ENCODE peak calls at places on chromosomes 4 and X, in four cellular contexts. One of them, this sample, is unnamed.

GRCh38 chrX:49754238-49754857 is 58.6 kb upstream of the PAGE1 start:
- DNase-seq in mesenchymal stem cell: peak; percentile 19
- DNase-seq in sigmoid colon: peak; percentile 64
- DNase-seq in suprapubic skin: no peak
- DNase-seq in this sample: peak; percentile 12

GRCh38 chr4:85092536-85092935 is 126.0 kb upstream of the WDFY3 start:
- DNase-seq in mesenchymal stem cell: no peak
- DNase-seq in sigmoid colon: no peak
- DNase-seq in suprapubic skin: no peak
- DNase-seq in this sample: no peak

GRCh38 chr4:37644962-37645361 is 41.2 kb downstream of the RELL1 start:
- DNase-seq in mesenchymal stem cell: no peak
- DNase-seq in sigmoid colon: no peak
- DNase-seq in suprapubic skin: no peak
- DNase-seq in this sample: no peak

GRCh38 chr4:148229798-148230197 is 212.4 kb downstream of the NR3C2 start:
- DNase-seq in mesenchymal stem cell: no peak
- DNase-seq in sigmoid colon: no peak
- DNase-seq in suprapubic skin: no peak
- DNase-seq in this sample: no peak

GRCh38 chr4:6227412-6228157 is 27.2 kb upstream of the JAKMIP1 start:
- DNase-seq in mesenchymal stem cell: no peak
- DNase-seq in sigmoid colon: peak; percentile 52
- DNase-seq in suprapubic skin: no peak
- DNase-seq in this sample: no peak

GRCh38 chr4:19930742-19931141 is 321.0 kb upstream of the SLIT2 start:
- DNase-seq in mesenchymal stem cell: no peak
- DNase-seq in sigmoid colon: no peak
- DNase-seq in suprapubic skin: no peak
- DNase-seq in this sample: no peak

GRCh38 chrX:129693343-129693742 is 38.6 kb upstream of the APLN start:
- DNase-seq in mesenchymal stem cell: no peak
- DNase-seq in sigmoid colon: no peak
- DNase-seq in suprapubic skin: no peak
- DNase-seq in this sample: no peak

GRCh38 chr4:120070191-120070590 is 3.5 kb upstream of the MAD2L1 start:
- DNase-seq in mesenchymal stem cell: no peak
- DNase-seq in sigmoid colon: no peak
- DNase-seq in suprapubic skin: no peak
- DNase-seq in this sample: peak; percentile 83

GRCh38 chr4:932713-933070 is 432 bp downstream of the TMEM175 start:
- DNase-seq in mesenchymal stem cell: peak; percentile 74
- DNase-seq in sigmoid colon: no peak
- DNase-seq in suprapubic skin: no peak
- DNase-seq in this sample: no peak

GRCh38 chr4:5969336-5969735 is 48.9 kb downstream of the C4orf50 start:
- DNase-seq in mesenchymal stem cell: no peak
- DNase-seq in sigmoid colon: peak; percentile 34
- DNase-seq in suprapubic skin: no peak
- DNase-seq in this sample: no peak

GRCh38 chr4:16437836-16438235 is 211.6 kb upstream of the TAPT1 start:
- DNase-seq in mesenchymal stem cell: no peak
- DNase-seq in sigmoid colon: no peak
- DNase-seq in suprapubic skin: no peak
- DNase-seq in this sample: no peak

GRCh38 chr4:148214529-148215166 is 227.6 kb downstream of the NR3C2 start:
- DNase-seq in mesenchymal stem cell: no peak
- DNase-seq in sigmoid colon: peak; percentile 80
- DNase-seq in suprapubic skin: peak; percentile 65
- DNase-seq in this sample: peak; percentile 19

GRCh38 chr4:186105721-186106335 is 1.3 kb downstream of the FAM149A start:
- DNase-seq in mesenchymal stem cell: peak; percentile 51
- DNase-seq in sigmoid colon: no peak
- DNase-seq in suprapubic skin: no peak
- DNase-seq in this sample: no peak

GRCh38 chrX:1321689-1322088 is 14.9 kb upstream of the IL3RA start:
- DNase-seq in mesenchymal stem cell: no peak
- DNase-seq in sigmoid colon: no peak
- DNase-seq in suprapubic skin: no peak
- DNase-seq in this sample: no peak

GRCh38 chrX:102651968-102652744 is 873 bp downstream of the GPRASP1 start:
- DNase-seq in mesenchymal stem cell: peak; percentile 62
- DNase-seq in sigmoid colon: peak; percentile 83
- DNase-seq in suprapubic skin: no peak
- DNase-seq in this sample: peak; percentile 23

GRCh38 chrX:111101580-111101979 is 5.6 kb downstream of the PAK3 start:
- DNase-seq in mesenchymal stem cell: no peak
- DNase-seq in sigmoid colon: no peak
- DNase-seq in suprapubic skin: no peak
- DNase-seq in this sample: no peak

GRCh38 chr4:15396157-15396800 is 31.6 kb upstream of the C1QTNF7 start:
- DNase-seq in mesenchymal stem cell: peak; percentile 50
- DNase-seq in sigmoid colon: no peak
- DNase-seq in suprapubic skin: no peak
- DNase-seq in this sample: no peak

GRCh38 chr4:8703857-8704495 is 111.4 kb downstream of the CPZ start:
- DNase-seq in mesenchymal stem cell: no peak
- DNase-seq in sigmoid colon: peak; percentile 20
- DNase-seq in suprapubic skin: peak; percentile 40
- DNase-seq in this sample: no peak
- H3K27me3 ChIP-seq in mesenchymal stem cell: no peaks in the 10 kb centered on the region
- H3K27me3 ChIP-seq in sigmoid colon: no peaks in the 10 kb centered on the region
- H3K27me3 ChIP-seq in suprapubic skin: peaks cover 71% of the 10 kb centered on the region
- H3K27me3 ChIP-seq in this sample: no peaks in the 10 kb centered on the region

DNA sequence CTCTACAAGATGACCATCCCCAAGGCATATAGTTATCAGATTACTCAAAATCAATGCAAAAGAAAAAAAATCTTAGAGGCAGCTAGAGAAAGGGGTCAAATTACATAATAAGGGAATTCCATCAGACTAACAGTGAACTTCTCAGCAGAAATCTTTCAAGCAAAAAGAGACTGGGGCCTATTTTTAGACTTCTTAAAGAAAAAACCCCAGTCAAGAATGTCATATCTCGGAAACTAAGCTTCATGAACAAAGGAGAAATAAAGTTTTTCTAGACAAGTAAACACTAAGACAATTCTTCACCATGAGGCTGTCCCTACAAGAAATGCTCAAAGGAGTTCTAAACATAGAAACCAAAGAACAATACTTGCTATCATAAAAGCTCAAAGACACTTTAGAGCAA is 51.7 kb downstream of the RAB28 start:
- DNase-seq in mesenchymal stem cell: peak; percentile 26
- DNase-seq in sigmoid colon: no peak
- DNase-seq in suprapubic skin: no peak
- DNase-seq in this sample: no peak
- H3K4me1 ChIP-seq in mesenchymal stem cell: no peaks in the 10 kb centered on the region
- H3K4me1 ChIP-seq in sigmoid colon: no peaks in the 10 kb centered on the region
- H3K4me1 ChIP-seq in suprapubic skin: no peaks in the 10 kb centered on the region
- H3K4me1 ChIP-seq in this sample: no peaks in the 10 kb centered on the region

GRCh38 chr4:30727409-30727808 is 7.2 kb downstream of the PCDH7 start:
- DNase-seq in mesenchymal stem cell: no peak
- DNase-seq in sigmoid colon: no peak
- DNase-seq in suprapubic skin: no peak
- DNase-seq in this sample: no peak

GRCh38 chr4:30726090-30726668 is 6.0 kb downstream of the PCDH7 start:
- DNase-seq in mesenchymal stem cell: no peak
- DNase-seq in sigmoid colon: no peak
- DNase-seq in suprapubic skin: no peak
- DNase-seq in this sample: no peak

GRCh38 chr4:30724217-30724616 is 4.0 kb downstream of the PCDH7 start:
- DNase-seq in mesenchymal stem cell: no peak
- DNase-seq in sigmoid colon: no peak
- DNase-seq in suprapubic skin: no peak
- DNase-seq in this sample: no peak

GRCh38 chr4:30725562-30725961 is 5.4 kb downstream of the PCDH7 start:
- DNase-seq in mesenchymal stem cell: no peak
- DNase-seq in sigmoid colon: no peak
- DNase-seq in suprapubic skin: no peak
- DNase-seq in this sample: no peak

DNA sequence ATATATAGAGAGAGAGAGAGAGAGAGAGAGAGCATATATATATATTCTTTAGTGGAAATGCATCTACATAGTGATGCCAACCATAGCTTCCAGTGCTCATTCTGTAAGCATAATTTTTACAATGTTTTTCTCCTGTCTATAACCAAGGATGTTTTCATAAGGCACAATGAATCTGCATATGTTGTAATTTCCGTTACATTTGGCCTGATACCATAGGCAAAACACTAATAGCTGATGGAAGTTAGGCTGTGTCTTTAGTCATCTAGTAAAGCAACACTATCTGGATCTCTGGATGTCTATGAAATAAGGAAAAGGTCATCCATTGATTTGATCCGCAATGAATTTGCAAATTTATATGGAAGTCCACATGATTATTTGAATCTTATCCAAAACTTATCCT is 8.1 kb downstream of the PCDH7 start:
- DNase-seq in mesenchymal stem cell: no peak
- DNase-seq in sigmoid colon: no peak
- DNase-seq in suprapubic skin: no peak
- DNase-seq in this sample: no peak
- H3K27me3 ChIP-seq in mesenchymal stem cell: no peaks in the 10 kb centered on the region
- H3K27me3 ChIP-seq in sigmoid colon: no peaks in the 10 kb centered on the region
- H3K27me3 ChIP-seq in suprapubic skin: peaks cover under 1% of the 10 kb centered on the region
- H3K27me3 ChIP-seq in this sample: no peaks in the 10 kb centered on the region

DNA sequence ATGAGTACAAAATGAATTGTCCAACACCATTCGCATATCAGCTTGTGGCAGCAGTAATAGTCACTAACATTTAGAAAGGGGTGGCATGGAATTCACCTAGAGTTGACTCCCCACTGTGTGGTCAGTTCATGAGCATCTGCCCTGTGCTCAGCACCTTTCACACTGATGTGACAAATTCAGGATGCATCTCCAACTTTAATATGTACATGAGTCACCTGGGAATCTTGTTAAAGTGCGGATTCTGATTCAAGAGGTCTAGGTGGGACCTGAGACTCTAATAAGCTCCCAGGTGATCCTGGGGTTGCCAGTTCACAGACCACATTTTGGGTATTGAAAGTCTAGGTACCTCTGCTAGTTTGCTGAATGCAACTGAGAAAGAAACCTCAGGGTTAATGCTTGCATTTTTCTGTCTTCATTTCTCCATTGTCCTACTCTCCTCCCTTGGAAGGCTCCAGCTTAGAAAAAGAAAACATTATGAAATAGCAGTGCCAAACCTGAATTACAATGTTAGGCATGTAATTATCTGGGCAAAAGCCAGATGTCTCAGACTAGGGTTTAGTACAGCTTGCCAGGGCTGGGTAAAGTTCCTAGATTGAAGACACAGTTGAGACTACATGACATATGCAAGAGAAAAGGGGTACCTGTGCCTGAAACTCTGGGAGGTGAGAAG is 32.7 kb downstream of the TMSB4X start:
- DNase-seq in mesenchymal stem cell: no peak
- DNase-seq in sigmoid colon: no peak
- DNase-seq in suprapubic skin: no peak
- DNase-seq in this sample: no peak
- H3K4me1 ChIP-seq in mesenchymal stem cell: no peaks in the 10 kb centered on the region
- H3K4me1 ChIP-seq in sigmoid colon: peaks cover 14% of the 10 kb centered on the region
- H3K4me1 ChIP-seq in suprapubic skin: peaks cover 18% of the 10 kb centered on the region
- H3K4me1 ChIP-seq in this sample: peaks cover 9% of the 10 kb centered on the region

GRCh38 chr4:146632770-146633470 is 5.8 kb upstream of the POU4F2 start:
- DNase-seq in mesenchymal stem cell: no peak
- DNase-seq in sigmoid colon: no peak
- DNase-seq in suprapubic skin: no peak
- DNase-seq in this sample: no peak
- H3K27me3 ChIP-seq in mesenchymal stem cell: peaks cover 74% of the 10 kb centered on the region
- H3K27me3 ChIP-seq in sigmoid colon: peaks cover 2% of the 10 kb centered on the region
- H3K27me3 ChIP-seq in suprapubic skin: peaks cover 70% of the 10 kb centered on the region
- H3K27me3 ChIP-seq in this sample: peaks cover 100% of the 10 kb centered on the region

DNA sequence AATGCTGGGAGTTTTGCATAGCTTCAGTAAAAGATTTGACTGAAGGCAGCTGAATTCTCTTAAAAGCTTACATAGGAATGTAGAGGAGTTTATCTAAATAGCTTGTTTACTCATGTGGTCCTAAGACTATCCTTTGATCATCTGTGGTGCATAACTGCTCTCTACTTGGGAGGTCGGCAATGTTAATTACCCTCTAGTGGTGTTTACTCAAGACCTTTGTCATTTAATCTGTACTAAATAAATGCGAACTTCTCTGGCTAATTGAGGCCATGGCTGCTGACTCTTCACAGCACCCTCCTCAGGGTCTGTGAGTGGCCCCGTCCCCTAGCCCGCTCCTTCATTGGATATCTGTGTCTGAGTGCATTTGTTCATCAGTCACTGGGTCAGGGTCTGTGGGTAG is 13.8 kb upstream of the TMEM33 start:
- DNase-seq in mesenchymal stem cell: no peak
- DNase-seq in sigmoid colon: no peak
- DNase-seq in suprapubic skin: no peak
- DNase-seq in this sample: no peak
- H3K4me1 ChIP-seq in mesenchymal stem cell: no peaks in the 10 kb centered on the region
- H3K4me1 ChIP-seq in sigmoid colon: no peaks in the 10 kb centered on the region
- H3K4me1 ChIP-seq in suprapubic skin: no peaks in the 10 kb centered on the region
- H3K4me1 ChIP-seq in this sample: no peaks in the 10 kb centered on the region

DNA sequence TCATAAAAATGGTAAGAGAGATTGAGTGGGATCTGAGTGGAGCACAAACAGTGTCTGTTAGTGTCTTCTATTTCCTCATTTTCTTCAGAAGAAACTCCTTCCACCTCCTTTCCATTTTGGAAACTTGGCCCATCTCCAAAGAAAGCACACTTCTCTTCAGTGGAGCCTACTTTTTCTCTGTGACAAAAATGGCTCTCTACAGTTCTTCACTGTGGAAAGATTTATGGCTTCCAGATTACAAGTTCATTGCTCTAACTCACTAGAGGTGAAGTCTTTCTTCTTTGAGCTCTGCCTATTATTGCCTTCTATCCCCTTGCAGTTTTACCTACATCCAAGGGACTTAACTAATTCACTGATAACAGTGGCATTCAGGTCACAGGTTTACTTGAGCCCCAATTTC is 325.8 kb downstream of the ANTXR2 start:
- DNase-seq in mesenchymal stem cell: no peak
- DNase-seq in sigmoid colon: no peak
- DNase-seq in suprapubic skin: no peak
- DNase-seq in this sample: no peak
- H3K27me3 ChIP-seq in mesenchymal stem cell: no peaks in the 10 kb centered on the region
- H3K27me3 ChIP-seq in sigmoid colon: no peaks in the 10 kb centered on the region
- H3K27me3 ChIP-seq in suprapubic skin: no peaks in the 10 kb centered on the region
- H3K27me3 ChIP-seq in this sample: no peaks in the 10 kb centered on the region

GRCh38 chr4:2483237-2483636 is 14.3 kb downstream of the RNF4 start:
- DNase-seq in mesenchymal stem cell: no peak
- DNase-seq in sigmoid colon: no peak
- DNase-seq in suprapubic skin: no peak
- DNase-seq in this sample: no peak

GRCh38 chr4:2482693-2483092 is 13.8 kb downstream of the RNF4 start:
- DNase-seq in mesenchymal stem cell: no peak
- DNase-seq in sigmoid colon: no peak
- DNase-seq in suprapubic skin: no peak
- DNase-seq in this sample: no peak

GRCh38 chr4:2484169-2484568 is 15.3 kb downstream of the RNF4 start:
- DNase-seq in mesenchymal stem cell: no peak
- DNase-seq in sigmoid colon: no peak
- DNase-seq in suprapubic skin: no peak
- DNase-seq in this sample: no peak

GRCh38 chr4:2480649-2481048 is 11.7 kb downstream of the RNF4 start:
- DNase-seq in mesenchymal stem cell: no peak
- DNase-seq in sigmoid colon: no peak
- DNase-seq in suprapubic skin: no peak
- DNase-seq in this sample: no peak

GRCh38 chr4:2482192-2482591 is 13.3 kb downstream of the RNF4 start:
- DNase-seq in mesenchymal stem cell: no peak
- DNase-seq in sigmoid colon: no peak
- DNase-seq in suprapubic skin: no peak
- DNase-seq in this sample: no peak
- H3K4me1 ChIP-seq in mesenchymal stem cell: peaks cover 15% of the 10 kb centered on the region
- H3K4me1 ChIP-seq in sigmoid colon: peaks cover 83% of the 10 kb centered on the region
- H3K4me1 ChIP-seq in suprapubic skin: peaks cover 78% of the 10 kb centered on the region
- H3K4me1 ChIP-seq in this sample: no peaks in the 10 kb centered on the region